ENCODE peak calls at places on chromosomes 5 and 9, in five cellular contexts. One of them, this sample, is unnamed.

GRCh38 chr9:78860806-78861475 is 564.0 kb downstream of the PSAT1 start:
- DNase-seq in right atrium auricular region: no peak
- DNase-seq in OCI-LY7: no peak
- DNase-seq in brain microvascular endothelial cell: peak
- DNase-seq in cardiac muscle cell: peak
- DNase-seq in this sample: no peak

GRCh38 chr5:173035904-173036707 is 20.0 kb upstream of the CREBRF start:
- DNase-seq in right atrium auricular region: no peak
- DNase-seq in cardiac muscle cell: no peak
- DNase-seq in OCI-LY7: peak
- DNase-seq in brain microvascular endothelial cell: no peak
- DNase-seq in this sample: peak

GRCh38 chr5:53397141-53397794 is 83.2 kb upstream of the FST start:
- DNase-seq in right atrium auricular region: no peak
- DNase-seq in cardiac muscle cell: no peak
- DNase-seq in OCI-LY7: no peak
- DNase-seq in brain microvascular endothelial cell: no peak
- DNase-seq in this sample: no peak

GRCh38 chr9:120710110-120710981 is 3.9 kb downstream of the MEGF9 start:
- DNase-seq in OCI-LY7: peak
- DNase-seq in cardiac muscle cell: peak
- DNase-seq in right atrium auricular region: no peak
- DNase-seq in brain microvascular endothelial cell: no peak
- DNase-seq in this sample: peak

GRCh38 chr5:163677092-163677491 is 171.7 kb downstream of the MAT2B start:
- DNase-seq in cardiac muscle cell: no peak
- DNase-seq in right atrium auricular region: no peak
- DNase-seq in OCI-LY7: no peak
- DNase-seq in brain microvascular endothelial cell: no peak
- DNase-seq in this sample: no peak

GRCh38 chr5:75355236-75355635 is 18.2 kb downstream of the HMGCR start:
- DNase-seq in cardiac muscle cell: no peak
- DNase-seq in brain microvascular endothelial cell: no peak
- DNase-seq in OCI-LY7: no peak
- DNase-seq in right atrium auricular region: no peak
- DNase-seq in this sample: no peak

GRCh38 chr9:116405321-116405720 is 251.7 kb downstream of the PAPPA start:
- DNase-seq in OCI-LY7: no peak
- DNase-seq in brain microvascular endothelial cell: no peak
- DNase-seq in right atrium auricular region: no peak
- DNase-seq in cardiac muscle cell: no peak
- DNase-seq in this sample: no peak

GRCh38 chr9:133124123-133124948 is 3.3 kb upstream of the RALGDS start:
- DNase-seq in OCI-LY7: no peak
- DNase-seq in brain microvascular endothelial cell: no peak
- DNase-seq in right atrium auricular region: no peak
- DNase-seq in cardiac muscle cell: no peak
- DNase-seq in this sample: no peak

GRCh38 chr5:111734013-111734412 is 23.0 kb downstream of the NREP start:
- DNase-seq in OCI-LY7: no peak
- DNase-seq in right atrium auricular region: no peak
- DNase-seq in cardiac muscle cell: peak
- DNase-seq in brain microvascular endothelial cell: peak
- DNase-seq in this sample: no peak

GRCh38 chr9:131277673-131278420 is 1.5 kb upstream of the FAM78A start:
- DNase-seq in cardiac muscle cell: peak
- DNase-seq in OCI-LY7: peak
- DNase-seq in brain microvascular endothelial cell: peak
- DNase-seq in right atrium auricular region: peak
- DNase-seq in this sample: peak

GRCh38 chr9:129627556-129628492 is 1.9 kb downstream of the NTMT1 start:
- DNase-seq in brain microvascular endothelial cell: no peak
- DNase-seq in right atrium auricular region: no peak
- DNase-seq in OCI-LY7: no peak
- DNase-seq in cardiac muscle cell: no peak
- DNase-seq in this sample: no peak

GRCh38 chr5:163005949-163006348 is 431.4 kb upstream of the CCNG1 start:
- DNase-seq in cardiac muscle cell: no peak
- DNase-seq in brain microvascular endothelial cell: no peak
- DNase-seq in right atrium auricular region: no peak
- DNase-seq in OCI-LY7: no peak
- DNase-seq in this sample: no peak

GRCh38 chr5:88746438-88746882 is 136.5 kb downstream of the MEF2C start:
- DNase-seq in cardiac muscle cell: no peak
- DNase-seq in right atrium auricular region: no peak
- DNase-seq in OCI-LY7: peak
- DNase-seq in brain microvascular endothelial cell: no peak
- DNase-seq in this sample: peak

GRCh38 chr9:95821999-95822398 is 53.5 kb upstream of the ERCC6L2 start:
- DNase-seq in right atrium auricular region: no peak
- DNase-seq in brain microvascular endothelial cell: no peak
- DNase-seq in OCI-LY7: no peak
- DNase-seq in cardiac muscle cell: peak
- DNase-seq in this sample: no peak

GRCh38 chr9:32378496-32378895 is 5.9 kb upstream of the ACO1 start:
- DNase-seq in cardiac muscle cell: peak
- DNase-seq in OCI-LY7: peak
- DNase-seq in right atrium auricular region: no peak
- DNase-seq in brain microvascular endothelial cell: peak
- DNase-seq in this sample: peak

GRCh38 chr9:93130861-93131481 is 3.1 kb downstream of the NINJ1 start:
- DNase-seq in cardiac muscle cell: no peak
- DNase-seq in brain microvascular endothelial cell: no peak
- DNase-seq in OCI-LY7: no peak
- DNase-seq in right atrium auricular region: no peak
- DNase-seq in this sample: no peak

GRCh38 chr9:69671904-69672827 is at the start of gene APBA1:
- DNase-seq in right atrium auricular region: no peak
- DNase-seq in cardiac muscle cell: peak
- DNase-seq in brain microvascular endothelial cell: peak
- DNase-seq in OCI-LY7: no peak
- DNase-seq in this sample: peak

GRCh38 chr5:78720234-78720985 is 71.8 kb upstream of the LHFPL2 start:
- DNase-seq in OCI-LY7: peak
- DNase-seq in right atrium auricular region: no peak
- DNase-seq in brain microvascular endothelial cell: no peak
- DNase-seq in cardiac muscle cell: peak
- DNase-seq in this sample: no peak

GRCh38 chr9:18208166-18209059 is 265.5 kb upstream of the ADAMTSL1 start:
- DNase-seq in right atrium auricular region: no peak
- DNase-seq in brain microvascular endothelial cell: peak
- DNase-seq in cardiac muscle cell: peak
- DNase-seq in OCI-LY7: peak
- DNase-seq in this sample: peak

GRCh38 chr9:79764377-79764776 is 192.6 kb downstream of the TLE4 start:
- DNase-seq in OCI-LY7: no peak
- DNase-seq in cardiac muscle cell: peak
- DNase-seq in brain microvascular endothelial cell: peak
- DNase-seq in right atrium auricular region: peak
- DNase-seq in this sample: no peak

GRCh38 chr9:137970686-137971476 is 93.3 kb downstream of the CACNA1B start:
- DNase-seq in right atrium auricular region: peak
- DNase-seq in brain microvascular endothelial cell: no peak
- DNase-seq in OCI-LY7: no peak
- DNase-seq in cardiac muscle cell: no peak
- DNase-seq in this sample: no peak

GRCh38 chr9:82934949-82935348 is 128.0 kb downstream of the RASEF start:
- DNase-seq in OCI-LY7: no peak
- DNase-seq in cardiac muscle cell: peak
- DNase-seq in brain microvascular endothelial cell: peak
- DNase-seq in right atrium auricular region: no peak
- DNase-seq in this sample: no peak

GRCh38 chr5:75551471-75551870 is 39.8 kb downstream of the POLK start:
- DNase-seq in right atrium auricular region: no peak
- DNase-seq in cardiac muscle cell: no peak
- DNase-seq in OCI-LY7: no peak
- DNase-seq in brain microvascular endothelial cell: peak
- DNase-seq in this sample: no peak

GRCh38 chr9:85321561-85321960 is 420.2 kb downstream of the AGTPBP1 start:
- DNase-seq in OCI-LY7: no peak
- DNase-seq in right atrium auricular region: no peak
- DNase-seq in brain microvascular endothelial cell: no peak
- DNase-seq in cardiac muscle cell: no peak
- DNase-seq in this sample: no peak

GRCh38 chr9:100575765-100576368 is 2.0 kb upstream of the CAVIN4 start:
- DNase-seq in OCI-LY7: no peak
- DNase-seq in cardiac muscle cell: peak
- DNase-seq in brain microvascular endothelial cell: peak
- DNase-seq in right atrium auricular region: no peak
- DNase-seq in this sample: no peak

GRCh38 chr5:21219966-21220365 is 1232.0 kb upstream of the CDH18 start:
- DNase-seq in right atrium auricular region: no peak
- DNase-seq in OCI-LY7: no peak
- DNase-seq in cardiac muscle cell: no peak
- DNase-seq in brain microvascular endothelial cell: no peak
- DNase-seq in this sample: no peak

GRCh38 chr9:34203275-34204010 is 24.6 kb downstream of the UBAP1 start:
- DNase-seq in brain microvascular endothelial cell: no peak
- DNase-seq in OCI-LY7: no peak
- DNase-seq in cardiac muscle cell: no peak
- DNase-seq in right atrium auricular region: no peak
- DNase-seq in this sample: no peak

GRCh38 chr5:10854526-10855277 is 93.7 kb upstream of the DAP start:
- DNase-seq in OCI-LY7: no peak
- DNase-seq in right atrium auricular region: no peak
- DNase-seq in cardiac muscle cell: peak
- DNase-seq in brain microvascular endothelial cell: no peak
- DNase-seq in this sample: no peak

GRCh38 chr5:170314696-170315095 is 17.1 kb upstream of the LCP2 start:
- DNase-seq in right atrium auricular region: no peak
- DNase-seq in cardiac muscle cell: no peak
- DNase-seq in OCI-LY7: no peak
- DNase-seq in brain microvascular endothelial cell: no peak
- DNase-seq in this sample: no peak

GRCh38 chr5:119331566-119332095 is 24.2 kb upstream of the TNFAIP8 start:
- DNase-seq in OCI-LY7: no peak
- DNase-seq in brain microvascular endothelial cell: no peak
- DNase-seq in right atrium auricular region: no peak
- DNase-seq in cardiac muscle cell: no peak
- DNase-seq in this sample: no peak

GRCh38 chr5:119335261-119335677 is 20.6 kb upstream of the TNFAIP8 start:
- DNase-seq in right atrium auricular region: no peak
- DNase-seq in brain microvascular endothelial cell: no peak
- DNase-seq in cardiac muscle cell: no peak
- DNase-seq in OCI-LY7: no peak
- DNase-seq in this sample: no peak

GRCh38 chr5:119336262-119336661 is 19.6 kb upstream of the TNFAIP8 start:
- DNase-seq in brain microvascular endothelial cell: no peak
- DNase-seq in OCI-LY7: peak
- DNase-seq in cardiac muscle cell: no peak
- DNase-seq in right atrium auricular region: no peak
- DNase-seq in this sample: no peak

GRCh38 chr5:119332978-119333401 is 22.8 kb upstream of the TNFAIP8 start:
- DNase-seq in cardiac muscle cell: no peak
- DNase-seq in right atrium auricular region: no peak
- DNase-seq in brain microvascular endothelial cell: no peak
- DNase-seq in OCI-LY7: peak
- DNase-seq in this sample: peak

GRCh38 chr5:119333421-119333851 is 22.4 kb upstream of the TNFAIP8 start:
- DNase-seq in cardiac muscle cell: no peak
- DNase-seq in OCI-LY7: no peak
- DNase-seq in brain microvascular endothelial cell: no peak
- DNase-seq in right atrium auricular region: no peak
- DNase-seq in this sample: no peak
- H3K4me3 ChIP-seq in cardiac muscle cell: no peak
- H3K4me3 ChIP-seq in OCI-LY7: peak
- H3K4me3 ChIP-seq in brain microvascular endothelial cell: no peak
- H3K4me3 ChIP-seq in right atrium auricular region: no peak
- H3K4me3 ChIP-seq in this sample: peak

GRCh38 chr9:127934248-127934647 is 3.4 kb downstream of the DPM2 start:
- DNase-seq in OCI-LY7: no peak
- DNase-seq in brain microvascular endothelial cell: no peak
- DNase-seq in cardiac muscle cell: no peak
- DNase-seq in right atrium auricular region: no peak
- DNase-seq in this sample: no peak
- TF ChIP-seq CTCF in OCI-LY7: peak
- TF ChIP-seq CTCF in brain microvascular endothelial cell: no peak
- TF ChIP-seq CTCF in cardiac muscle cell: no peak
- TF ChIP-seq CTCF in right atrium auricular region: no peak
- TF ChIP-seq CTCF in this sample: no peak

GRCh38 chr5:139668924-139669680 is 21.0 kb downstream of the CXXC5 start:
- DNase-seq in OCI-LY7: peak
- DNase-seq in right atrium auricular region: no peak
- DNase-seq in brain microvascular endothelial cell: no peak
- DNase-seq in cardiac muscle cell: no peak
- DNase-seq in this sample: peak

GRCh38 chr5:139668064-139668880 is 20.1 kb downstream of the CXXC5 start:
- DNase-seq in cardiac muscle cell: peak
- DNase-seq in OCI-LY7: peak
- DNase-seq in brain microvascular endothelial cell: no peak
- DNase-seq in right atrium auricular region: no peak
- DNase-seq in this sample: peak

GRCh38 chr5:139666551-139666950 is 18.4 kb downstream of the CXXC5 start:
- DNase-seq in brain microvascular endothelial cell: no peak
- DNase-seq in OCI-LY7: peak
- DNase-seq in cardiac muscle cell: no peak
- DNase-seq in right atrium auricular region: no peak
- DNase-seq in this sample: no peak

GRCh38 chr5:139667001-139667729 is 19.0 kb downstream of the CXXC5 start:
- DNase-seq in right atrium auricular region: no peak
- DNase-seq in cardiac muscle cell: no peak
- DNase-seq in brain microvascular endothelial cell: no peak
- DNase-seq in OCI-LY7: peak
- DNase-seq in this sample: peak

GRCh38 chr5:139667730-139668063 is 19.5 kb downstream of the CXXC5 start:
- DNase-seq in cardiac muscle cell: peak
- DNase-seq in right atrium auricular region: no peak
- DNase-seq in brain microvascular endothelial cell: peak
- DNase-seq in OCI-LY7: no peak
- DNase-seq in this sample: no peak
- H3K4me3 ChIP-seq in cardiac muscle cell: no peak
- H3K4me3 ChIP-seq in right atrium auricular region: peak
- H3K4me3 ChIP-seq in brain microvascular endothelial cell: no peak
- H3K4me3 ChIP-seq in OCI-LY7: peak
- H3K4me3 ChIP-seq in this sample: peak

GRCh38 chr5:127004721-127005120 is 25.6 kb downstream of the MARCHF3 start:
- DNase-seq in cardiac muscle cell: no peak
- DNase-seq in OCI-LY7: no peak
- DNase-seq in brain microvascular endothelial cell: no peak
- DNase-seq in right atrium auricular region: no peak
- DNase-seq in this sample: no peak
- TF ChIP-seq CTCF in cardiac muscle cell: no peak
- TF ChIP-seq CTCF in OCI-LY7: no peak
- TF ChIP-seq CTCF in brain microvascular endothelial cell: no peak
- TF ChIP-seq CTCF in right atrium auricular region: no peak
- TF ChIP-seq CTCF in this sample: no peak

DNA sequence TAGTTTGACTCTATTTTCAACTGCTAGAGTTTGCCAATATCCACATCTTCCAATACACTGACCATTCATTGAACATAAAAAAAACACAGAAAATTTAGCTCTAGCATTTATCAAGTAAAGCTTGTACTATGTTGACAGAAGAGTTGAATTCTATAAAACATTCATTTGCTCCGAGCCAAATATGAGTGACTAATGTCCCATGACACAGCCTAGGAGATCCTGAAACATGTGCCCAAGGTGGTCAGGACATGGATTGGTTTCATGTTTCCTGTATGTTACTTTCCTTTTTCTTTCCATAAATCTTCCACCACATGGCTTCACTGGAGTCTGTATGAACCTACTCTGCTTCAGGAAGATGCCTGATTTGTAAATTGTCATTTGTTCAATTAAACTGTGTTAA is 122.4 kb upstream of the PRDM9 start:
- DNase-seq in right atrium auricular region: no peak
- DNase-seq in brain microvascular endothelial cell: no peak
- DNase-seq in cardiac muscle cell: no peak
- DNase-seq in OCI-LY7: no peak
- DNase-seq in this sample: no peak
- H3K4me3 ChIP-seq in right atrium auricular region: no peak
- H3K4me3 ChIP-seq in brain microvascular endothelial cell: no peak
- H3K4me3 ChIP-seq in cardiac muscle cell: no peak
- H3K4me3 ChIP-seq in OCI-LY7: no peak
- H3K4me3 ChIP-seq in this sample: no peak

This sample was measured in GM12865.